ENCODE peak calls at places on chromosome 2, in nine cellular contexts. K is skeletal muscle cell; B is mesenchymal stem cell; F is right cardiac atrium; Y is PC-3; Z is colonic mucosa; D is cardiac fibroblast; P is naive thymus-derived CD4-positive, alpha-beta T cell; T is astrocyte of the spinal cord. X is an unnamed sample.
A peak's percentile ranks its signal among the peaks of the same experiment; 100 is the strongest.

GRCh38 chr2:165953655-165954606 is at the start of gene TTC21B:
- DNase-seq in K (peak; percentile 84), B (peak; percentile 96), F (peak; percentile 98), Y (peak; percentile 98), Z (peak; percentile 96), D (peak; percentile 97), P (peak; percentile 92), T (peak; percentile 97), X (peak; percentile 97)

GRCh38 chr2:68274022-68274421 is 21.7 kb upstream of the PPP3R1 start:
- DNase-seq in K (no peak), B (no peak), F (no peak), Y (no peak), Z (no peak), D (no peak), P (no peak), T (no peak), X (no peak)

GRCh38 chr2:197286805-197287595 is 23.6 kb downstream of the ANKRD44 start:
- DNase-seq in K (peak; percentile 82), B (peak; percentile 88), F (no peak), Y (peak; percentile 95), Z (peak; percentile 41), D (peak; percentile 91), P (peak; percentile 83), T (peak; percentile 91), X (peak; percentile 96)

GRCh38 chr2:135709992-135710391 is 31.7 kb upstream of the UBXN4 start:
- DNase-seq in K (no peak), B (peak; percentile 51), F (peak; percentile 70), Y (peak; percentile 65), Z (peak; percentile 56), D (peak; percentile 59), P (peak; percentile 43), T (peak; percentile 50), X (peak; percentile 66)

GRCh38 chr2:107002735-107003134 is 116.8 kb upstream of the ST6GAL2 start:
- DNase-seq in K (peak; percentile 24), B (no peak), F (no peak), Y (peak; percentile 88), Z (no peak), D (peak; percentile 10), P (no peak), T (peak; percentile 67), X (peak; percentile 52)

GRCh38 chr2:11757101-11757500 is 10.7 kb downstream of the LPIN1 start:
- DNase-seq in K (no peak), B (no peak), F (no peak), Y (no peak), Z (no peak), D (no peak), P (peak; percentile 69), T (no peak), X (no peak)

GRCh38 chr2:42917374-42918017 is 125.1 kb upstream of the HAAO start:
- DNase-seq in K (peak; percentile 77), B (peak; percentile 66), F (peak; percentile 73), Y (no peak), Z (peak; percentile 53), D (peak; percentile 95), P (no peak), T (peak; percentile 84), X (peak; percentile 91)

GRCh38 chr2:101431486-101431885 is 43.4 kb downstream of the RFX8 start:
- DNase-seq in K (no peak), B (no peak), F (no peak), Y (peak; percentile 29), Z (no peak), D (no peak), P (no peak), T (no peak), X (no peak)

GRCh38 chr2:130763405-130763804 is 8.1 kb downstream of the AMER3 start:
- DNase-seq in K (no peak), B (no peak), F (no peak), Y (no peak), Z (no peak), D (no peak), P (no peak), T (no peak), X (no peak)

GRCh38 chr2:96642564-96643350 is at the start of gene FER1L5:
- DNase-seq in K (no peak), B (peak; percentile 35), F (peak; percentile 63), Y (no peak), Z (no peak), D (peak; percentile 83), P (no peak), T (peak; percentile 59), X (peak; percentile 69)

GRCh38 chr2:222959358-222959757 is 92.6 kb upstream of the KCNE4 start:
- DNase-seq in K (peak; percentile 49), B (peak; percentile 79), F (no peak), Y (peak; percentile 96), Z (no peak), D (peak; percentile 78), P (no peak), T (peak; percentile 85), X (peak; percentile 86)

GRCh38 chr2:8822218-8822617 is 15.2 kb downstream of the KIDINS220 start:
- DNase-seq in K (peak; percentile 4), B (peak; percentile 60), F (no peak), Y (no peak), Z (no peak), D (peak; percentile 10), P (no peak), T (no peak), X (peak; percentile 39)

GRCh38 chr2:164826293-164827243 is 15.1 kb downstream of the COBLL1 start:
- DNase-seq in K (no peak), B (peak; percentile 25), F (peak; percentile 51), Y (peak; percentile 65), Z (peak; percentile 56), D (peak; percentile 54), P (no peak), T (peak; percentile 69), X (peak; percentile 70)

GRCh38 chr2:124018894-124019293 is 6.2 kb upstream of the CNTNAP5 start:
- DNase-seq in K (no peak), B (no peak), F (no peak), Y (peak; percentile 36), Z (no peak), D (peak; percentile 41), P (no peak), T (no peak), X (peak; percentile 3)

GRCh38 chr2:88159955-88160415 is 10.2 kb upstream of the THNSL2 start:
- DNase-seq in K (no peak), B (peak; percentile 73), F (no peak), Y (peak; percentile 84), Z (peak; percentile 82), D (peak; percentile 79), P (peak; percentile 29), T (peak; percentile 73), X (peak; percentile 84)

GRCh38 chr2:179285060-179285459 is 20.4 kb upstream of the SESTD1 start:
- DNase-seq in K (no peak), B (no peak), F (no peak), Y (no peak), Z (no peak), D (no peak), P (no peak), T (no peak), X (no peak)

GRCh38 chr2:201127570-201127969 is 11.6 kb downstream of the CFLAR start:
- DNase-seq in K (no peak), B (no peak), F (peak; percentile 27), Y (no peak), Z (no peak), D (peak; percentile 70), P (peak; percentile 59), T (peak; percentile 67), X (peak; percentile 74)

GRCh38 chr2:170264865-170265264 is 86.9 kb downstream of the MYO3B start:
- DNase-seq in K (no peak), B (no peak), F (no peak), Y (no peak), Z (no peak), D (no peak), P (no peak), T (no peak), X (no peak)

GRCh38 chr2:217741381-217741955 is 261.3 kb downstream of the TNS1 start:
- DNase-seq in K (no peak), B (no peak), F (no peak), Y (no peak), Z (peak; percentile 14), D (no peak), P (no peak), T (no peak), X (no peak)

GRCh38 chr2:152396763-152397162 is 61.8 kb downstream of the FMNL2 start:
- DNase-seq in K (no peak), B (no peak), F (no peak), Y (no peak), Z (no peak), D (no peak), P (no peak), T (no peak), X (peak; percentile 31)

GRCh38 chr2:152399003-152399402 is 64.0 kb downstream of the FMNL2 start:
- DNase-seq in K (no peak), B (no peak), F (no peak), Y (no peak), Z (no peak), D (no peak), P (no peak), T (no peak), X (no peak)

GRCh38 chr2:152393377-152393776 is 58.4 kb downstream of the FMNL2 start:
- DNase-seq in K (no peak), B (no peak), F (no peak), Y (no peak), Z (no peak), D (no peak), P (no peak), T (no peak), X (no peak)

GRCh38 chr2:152396051-152396511 is 61.1 kb downstream of the FMNL2 start:
- DNase-seq in K (no peak), B (no peak), F (no peak), Y (no peak), Z (no peak), D (no peak), P (no peak), T (peak; percentile 56), X (peak; percentile 19)

GRCh38 chr2:152395132-152396024 is 60.4 kb downstream of the FMNL2 start:
- DNase-seq in K (no peak), B (peak; percentile 39), F (no peak), Y (no peak), Z (no peak), D (peak; percentile 46), P (no peak), T (peak; percentile 67), X (peak; percentile 44)
- H3K4me3 ChIP-seq in K (no peak overlapping the region), B (no peak overlapping the region), F (peak overlapping the region; percentile 52), Y (no peak overlapping the region), Z (no peak overlapping the region), D (no peak overlapping the region), P (no peak overlapping the region), T (peak overlapping the region; percentile 23), X (peak overlapping the region; percentile 19)

GRCh38 chr2:231514951-231515297 is 15.3 kb downstream of the NMUR1 start:
- DNase-seq in K (no peak), B (no peak), F (no peak), Y (no peak), Z (no peak), D (no peak), P (no peak), T (peak; percentile 19), X (no peak)
- H3K4me3 ChIP-seq in K (peak overlapping the region; percentile 84), B (peak overlapping the region; percentile 80), F (peak overlapping the region; percentile 49), Y (peak overlapping the region; percentile 67), Z (peak overlapping the region; percentile 49), D (peak overlapping the region; percentile 82), P (peak overlapping the region; percentile 84), T (peak overlapping the region; percentile 86), X (peak overlapping the region; percentile 75)

GRCh38 chr2:28621172-28622100 is 125.6 kb downstream of the PLB1 start:
- DNase-seq in K (peak; percentile 95), B (peak; percentile 100), F (no peak), Y (peak; percentile 92), Z (peak; percentile 84), D (peak; percentile 98), P (peak; percentile 95), T (peak; percentile 98), X (peak; percentile 99)
- H3K4me3 ChIP-seq in K (no peak overlapping the region), B (no peak overlapping the region), F (no peak overlapping the region), Y (peak overlapping the region; percentile 11), Z (no peak overlapping the region), D (no peak overlapping the region), P (peak overlapping the region; percentile 40), T (no peak overlapping the region), X (no peak overlapping the region)

GRCh38 chr2:53568463-53568862 is 199.1 kb upstream of the CHAC2 start:
- DNase-seq in K (no peak), B (peak; percentile 2), F (no peak), Y (peak; percentile 10), Z (no peak), D (no peak), P (no peak), T (no peak), X (peak; percentile 9)
- H3K4me3 ChIP-seq in K (peak overlapping the region; percentile 23), B (no peak overlapping the region), F (no peak overlapping the region), Y (no peak overlapping the region), Z (no peak overlapping the region), D (no peak overlapping the region), P (no peak overlapping the region), T (no peak overlapping the region), X (peak overlapping the region; percentile 12)

X was measured in choroid plexus epithelial cell.